ENCODE peak calls at places on chromosomes 3 and 15, in six cellular contexts. One of them, this sample, is unnamed.

GRCh38 chr3:46893763-46894162 is 16.2 kb downstream of the PTH1R start:
- DNase-seq in fibroblast of villous mesenchyme: no peak
- DNase-seq in CD14-positive monocyte: no peak
- DNase-seq in GM23338: no peak
- DNase-seq in HCT116: no peak
- DNase-seq in AG04449: no peak
- DNase-seq in this sample: no peak

GRCh38 chr3:11810276-11810675 is 36.4 kb downstream of the TAMM41 start:
- DNase-seq in AG04449: peak; percentile 72
- DNase-seq in GM23338: no peak
- DNase-seq in CD14-positive monocyte: no peak
- DNase-seq in HCT116: no peak
- DNase-seq in fibroblast of villous mesenchyme: peak; percentile 82
- DNase-seq in this sample: no peak

GRCh38 chr3:8635625-8636024 is 9.0 kb downstream of the SSUH2 start:
- DNase-seq in CD14-positive monocyte: no peak
- DNase-seq in fibroblast of villous mesenchyme: no peak
- DNase-seq in GM23338: peak; percentile 56
- DNase-seq in HCT116: no peak
- DNase-seq in AG04449: no peak
- DNase-seq in this sample: no peak

GRCh38 chr3:105130911-105131310 is 235.8 kb upstream of the ALCAM start:
- DNase-seq in HCT116: no peak
- DNase-seq in GM23338: no peak
- DNase-seq in AG04449: no peak
- DNase-seq in CD14-positive monocyte: no peak
- DNase-seq in fibroblast of villous mesenchyme: no peak
- DNase-seq in this sample: no peak

GRCh38 chr15:39855400-39855799 is 64.7 kb downstream of the GPR176 start:
- DNase-seq in CD14-positive monocyte: no peak
- DNase-seq in GM23338: no peak
- DNase-seq in fibroblast of villous mesenchyme: peak; percentile 48
- DNase-seq in AG04449: no peak
- DNase-seq in HCT116: no peak
- DNase-seq in this sample: no peak

GRCh38 chr15:77816983-77817382 is 184.3 kb upstream of the LINGO1 start:
- DNase-seq in fibroblast of villous mesenchyme: no peak
- DNase-seq in GM23338: no peak
- DNase-seq in HCT116: no peak
- DNase-seq in CD14-positive monocyte: no peak
- DNase-seq in AG04449: no peak
- DNase-seq in this sample: no peak

GRCh38 chr3:8443829-8444791 is 57.5 kb upstream of the LMCD1 start:
- DNase-seq in GM23338: peak; percentile 90
- DNase-seq in fibroblast of villous mesenchyme: peak; percentile 99
- DNase-seq in AG04449: peak; percentile 99
- DNase-seq in HCT116: peak; percentile 63
- DNase-seq in CD14-positive monocyte: no peak
- DNase-seq in this sample: peak; percentile 69

GRCh38 chr3:132595036-132595435 is 2.0 kb upstream of the ACKR4 start:
- DNase-seq in GM23338: peak; percentile 55
- DNase-seq in CD14-positive monocyte: no peak
- DNase-seq in HCT116: no peak
- DNase-seq in AG04449: peak; percentile 59
- DNase-seq in fibroblast of villous mesenchyme: no peak
- DNase-seq in this sample: no peak

GRCh38 chr3:11381563-11381962 is 109.4 kb downstream of the ATG7 start:
- DNase-seq in HCT116: no peak
- DNase-seq in AG04449: no peak
- DNase-seq in CD14-positive monocyte: no peak
- DNase-seq in fibroblast of villous mesenchyme: no peak
- DNase-seq in GM23338: no peak
- DNase-seq in this sample: no peak

GRCh38 chr3:55369491-55369890 is 117.6 kb downstream of the WNT5A start:
- DNase-seq in AG04449: no peak
- DNase-seq in GM23338: no peak
- DNase-seq in HCT116: no peak
- DNase-seq in CD14-positive monocyte: no peak
- DNase-seq in fibroblast of villous mesenchyme: peak; percentile 69
- DNase-seq in this sample: no peak

GRCh38 chr15:59923508-59923907 is 80.6 kb upstream of the FOXB1 start:
- DNase-seq in HCT116: no peak
- DNase-seq in GM23338: no peak
- DNase-seq in AG04449: no peak
- DNase-seq in CD14-positive monocyte: no peak
- DNase-seq in fibroblast of villous mesenchyme: no peak
- DNase-seq in this sample: no peak

GRCh38 chr15:71120428-71120944 is 5.2 kb downstream of the THSD4 start:
- DNase-seq in AG04449: no peak
- DNase-seq in fibroblast of villous mesenchyme: no peak
- DNase-seq in CD14-positive monocyte: no peak
- DNase-seq in HCT116: no peak
- DNase-seq in GM23338: peak; percentile 45
- DNase-seq in this sample: no peak

GRCh38 chr3:183233986-183234385 is 19.1 kb upstream of the B3GNT5 start:
- DNase-seq in GM23338: no peak
- DNase-seq in CD14-positive monocyte: no peak
- DNase-seq in HCT116: no peak
- DNase-seq in AG04449: no peak
- DNase-seq in fibroblast of villous mesenchyme: no peak
- DNase-seq in this sample: no peak

GRCh38 chr3:11452312-11452711 is 180.1 kb downstream of the ATG7 start:
- DNase-seq in AG04449: no peak
- DNase-seq in CD14-positive monocyte: no peak
- DNase-seq in HCT116: no peak
- DNase-seq in GM23338: no peak
- DNase-seq in fibroblast of villous mesenchyme: no peak
- DNase-seq in this sample: no peak

GRCh38 chr15:70863450-70864218 is 9.7 kb upstream of the LARP6 start:
- DNase-seq in CD14-positive monocyte: no peak
- DNase-seq in fibroblast of villous mesenchyme: no peak
- DNase-seq in AG04449: no peak
- DNase-seq in HCT116: peak; percentile 57
- DNase-seq in GM23338: no peak
- DNase-seq in this sample: no peak

GRCh38 chr3:99577160-99577559 is 61.2 kb upstream of the COL8A1 start:
- DNase-seq in GM23338: no peak
- DNase-seq in AG04449: no peak
- DNase-seq in CD14-positive monocyte: no peak
- DNase-seq in fibroblast of villous mesenchyme: peak; percentile 79
- DNase-seq in HCT116: no peak
- DNase-seq in this sample: no peak

GRCh38 chr3:58388550-58389061 is 45.0 kb downstream of the PDHB start:
- DNase-seq in HCT116: no peak
- DNase-seq in GM23338: peak; percentile 34
- DNase-seq in AG04449: peak; percentile 61
- DNase-seq in fibroblast of villous mesenchyme: peak; percentile 90
- DNase-seq in CD14-positive monocyte: no peak
- DNase-seq in this sample: no peak

GRCh38 chr3:161893972-161894371 is 397.4 kb downstream of the OTOL1 start:
- DNase-seq in CD14-positive monocyte: no peak
- DNase-seq in HCT116: no peak
- DNase-seq in AG04449: no peak
- DNase-seq in GM23338: no peak
- DNase-seq in fibroblast of villous mesenchyme: peak; percentile 87
- DNase-seq in this sample: no peak

GRCh38 chr3:192422321-192422997 is 304.9 kb downstream of the FGF12 start:
- DNase-seq in CD14-positive monocyte: no peak
- DNase-seq in HCT116: no peak
- DNase-seq in AG04449: no peak
- DNase-seq in fibroblast of villous mesenchyme: no peak
- DNase-seq in GM23338: no peak
- DNase-seq in this sample: no peak

GRCh38 chr3:24232784-24233183 is 261.9 kb downstream of the THRB start:
- DNase-seq in AG04449: no peak
- DNase-seq in CD14-positive monocyte: no peak
- DNase-seq in HCT116: no peak
- DNase-seq in GM23338: no peak
- DNase-seq in fibroblast of villous mesenchyme: no peak
- DNase-seq in this sample: no peak

GRCh38 chr3:69240651-69241578 is 118.5 kb upstream of the LMOD3 start:
- DNase-seq in AG04449: no peak
- DNase-seq in HCT116: no peak
- DNase-seq in CD14-positive monocyte: no peak
- DNase-seq in fibroblast of villous mesenchyme: peak; percentile 26
- DNase-seq in GM23338: peak; percentile 33
- DNase-seq in this sample: no peak

GRCh38 chr15:57472861-57473260 is 96.6 kb downstream of the CGNL1 start:
- DNase-seq in fibroblast of villous mesenchyme: no peak
- DNase-seq in CD14-positive monocyte: no peak
- DNase-seq in HCT116: no peak
- DNase-seq in AG04449: no peak
- DNase-seq in GM23338: no peak
- DNase-seq in this sample: no peak

GRCh38 chr15:85048430-85048829 is 66.8 kb downstream of the PDE8A start:
- DNase-seq in AG04449: no peak
- DNase-seq in HCT116: no peak
- DNase-seq in GM23338: no peak
- DNase-seq in fibroblast of villous mesenchyme: peak; percentile 41
- DNase-seq in CD14-positive monocyte: no peak
- DNase-seq in this sample: no peak

GRCh38 chr3:168498194-168498593 is 402.5 kb upstream of the GOLIM4 start:
- DNase-seq in CD14-positive monocyte: no peak
- DNase-seq in GM23338: no peak
- DNase-seq in AG04449: no peak
- DNase-seq in fibroblast of villous mesenchyme: no peak
- DNase-seq in HCT116: no peak
- DNase-seq in this sample: no peak

GRCh38 chr3:58628823-58629562 is 37.6 kb downstream of the FAM3D start:
- DNase-seq in HCT116: no peak
- DNase-seq in GM23338: no peak
- DNase-seq in fibroblast of villous mesenchyme: peak; percentile 80
- DNase-seq in CD14-positive monocyte: no peak
- DNase-seq in AG04449: peak; percentile 89
- DNase-seq in this sample: no peak

GRCh38 chr3:40921251-40921650 is 278.1 kb upstream of the CTNNB1 start:
- DNase-seq in GM23338: no peak
- DNase-seq in CD14-positive monocyte: no peak
- DNase-seq in AG04449: no peak
- DNase-seq in HCT116: no peak
- DNase-seq in fibroblast of villous mesenchyme: no peak
- DNase-seq in this sample: no peak
- TF ChIP-seq CTCF in GM23338: no peak
- TF ChIP-seq CTCF in CD14-positive monocyte: no peak
- TF ChIP-seq CTCF in AG04449: no peak
- TF ChIP-seq CTCF in HCT116: no peak
- TF ChIP-seq CTCF in fibroblast of villous mesenchyme: no peak
- TF ChIP-seq CTCF in this sample: no peak

DNA sequence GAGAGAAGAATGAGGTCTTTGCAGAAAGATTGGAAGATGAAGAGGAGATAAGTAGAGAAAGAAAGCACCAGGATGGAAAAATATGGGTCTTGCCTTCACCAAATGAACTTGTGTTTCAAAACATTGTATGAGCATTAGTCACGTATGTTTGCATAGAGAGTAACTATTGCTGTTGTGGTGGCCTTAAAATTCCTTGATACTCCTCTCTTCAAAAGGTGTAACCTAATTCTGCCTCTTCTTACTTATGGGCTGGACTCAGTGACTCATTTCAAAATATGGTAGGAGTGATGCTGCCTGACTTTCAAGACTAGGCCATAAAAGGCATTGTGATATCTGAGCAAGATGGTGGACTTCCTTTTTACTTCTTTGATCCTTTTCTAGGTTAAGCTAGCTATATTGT is 228.7 kb upstream of the ZNF385D start:
- DNase-seq in HCT116: no peak
- DNase-seq in fibroblast of villous mesenchyme: peak; percentile 4
- DNase-seq in CD14-positive monocyte: no peak
- DNase-seq in AG04449: peak; percentile 31
- DNase-seq in GM23338: no peak
- DNase-seq in this sample: no peak
- TF ChIP-seq CTCF in HCT116: no peak
- TF ChIP-seq CTCF in fibroblast of villous mesenchyme: no peak
- TF ChIP-seq CTCF in CD14-positive monocyte: no peak
- TF ChIP-seq CTCF in AG04449: no peak
- TF ChIP-seq CTCF in GM23338: no peak
- TF ChIP-seq CTCF in this sample: no peak

DNA sequence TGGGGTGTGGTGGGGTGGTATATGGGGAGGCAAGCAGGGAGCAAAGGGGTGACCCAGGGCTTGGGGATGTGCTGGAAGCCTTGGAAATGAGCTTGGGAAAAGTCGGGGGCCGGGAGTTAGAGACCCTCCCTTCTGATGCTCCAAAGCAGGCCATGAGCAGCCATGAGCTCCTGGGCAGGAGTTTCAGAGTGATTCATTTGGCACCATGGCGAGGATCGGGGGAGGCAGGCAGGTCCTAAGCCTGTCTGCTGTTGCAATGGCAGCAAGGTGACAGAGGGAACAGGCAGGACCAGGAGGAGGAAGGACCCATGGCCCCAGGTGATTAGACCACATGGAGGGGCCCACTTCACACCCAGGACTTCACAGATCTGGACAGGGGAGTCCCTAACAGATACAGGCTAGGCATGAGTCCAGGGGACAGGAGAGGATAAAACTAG is 21.3 kb downstream of the RGMA start:
- DNase-seq in GM23338: no peak
- DNase-seq in CD14-positive monocyte: no peak
- DNase-seq in AG04449: no peak
- DNase-seq in HCT116: no peak
- DNase-seq in fibroblast of villous mesenchyme: no peak
- DNase-seq in this sample: no peak
- TF ChIP-seq CTCF in GM23338: no peak
- TF ChIP-seq CTCF in CD14-positive monocyte: no peak
- TF ChIP-seq CTCF in AG04449: no peak
- TF ChIP-seq CTCF in HCT116: no peak
- TF ChIP-seq CTCF in fibroblast of villous mesenchyme: no peak
- TF ChIP-seq CTCF in this sample: no peak

GRCh38 chr3:159586587-159587202 is 401.9 kb upstream of the IL12A start:
- DNase-seq in CD14-positive monocyte: no peak
- DNase-seq in GM23338: peak; percentile 89
- DNase-seq in HCT116: peak; percentile 29
- DNase-seq in fibroblast of villous mesenchyme: peak; percentile 34
- DNase-seq in AG04449: no peak
- DNase-seq in this sample: peak; percentile 11
- TF ChIP-seq CTCF in CD14-positive monocyte: peak; percentile 10
- TF ChIP-seq CTCF in GM23338: peak; percentile 85
- TF ChIP-seq CTCF in HCT116: peak; percentile 58
- TF ChIP-seq CTCF in fibroblast of villous mesenchyme: peak; percentile 64
- TF ChIP-seq CTCF in AG04449: peak; percentile 70
- TF ChIP-seq CTCF in this sample: peak; percentile 69

This sample was measured in progenitor cell of endocrine pancreas.